ENCODE peak calls at places on chromosomes 4 and X, in six cellular contexts. P is transverse colon, J is suprapubic skin, R is upper lobe of left lung, Z is tibial nerve, S is endothelial cell of umbilical vein. Q is an unnamed sample.

GRCh38 chr4:165325732-165326512 is 1.5 kb upstream of the MSMO1 start:
- DNase-seq in Z (no peak), P (no peak), R (no peak), J (no peak), S (peak; percentile 74), Q (no peak)

GRCh38 chr4:6121276-6121850 is 79.0 kb downstream of the JAKMIP1 start:
- DNase-seq in R (no peak), S (no peak), J (no peak), Z (no peak), P (no peak), Q (no peak)

GRCh38 chr4:82865592-82865991 is 25.4 kb downstream of the SEC31A start:
- DNase-seq in S (peak; percentile 90), Z (peak; percentile 34), R (no peak), J (no peak), P (no peak), Q (peak; percentile 51)

GRCh38 chr4:7691992-7692391 is 247.7 kb downstream of the AFAP1 start:
- DNase-seq in Z (peak; percentile 27), S (no peak), J (no peak), P (no peak), R (no peak), Q (no peak)

GRCh38 chrX:40097101-40097491 is 662 bp downstream of the BCOR start:
- DNase-seq in Z (no peak), R (no peak), S (no peak), J (no peak), P (no peak), Q (no peak)

GRCh38 chr4:53376900-53377299 is 541 bp upstream of the FIP1L1 start:
- DNase-seq in Z (no peak), J (no peak), R (no peak), S (no peak), P (no peak), Q (no peak)

GRCh38 chr4:109359040-109359646 is 56.7 kb upstream of the COL25A1 start:
- DNase-seq in R (no peak), Z (no peak), P (no peak), J (no peak), S (peak; percentile 60), Q (no peak)

GRCh38 chr4:158812543-158812942 is 43.7 kb downstream of the FNIP2 start:
- DNase-seq in S (no peak), J (no peak), Z (no peak), R (no peak), P (no peak), Q (no peak)

GRCh38 chr4:63396269-63396668 is 1013.0 kb downstream of the TECRL start:
- DNase-seq in R (peak; percentile 21), Z (no peak), J (no peak), P (no peak), S (no peak), Q (no peak)

GRCh38 chrX:118976599-118977340 is 2.4 kb downstream of the LONRF3 start:
- DNase-seq in S (no peak), R (peak; percentile 91), Z (no peak), P (peak; percentile 82), J (peak; percentile 68), Q (peak; percentile 67)

DNA sequence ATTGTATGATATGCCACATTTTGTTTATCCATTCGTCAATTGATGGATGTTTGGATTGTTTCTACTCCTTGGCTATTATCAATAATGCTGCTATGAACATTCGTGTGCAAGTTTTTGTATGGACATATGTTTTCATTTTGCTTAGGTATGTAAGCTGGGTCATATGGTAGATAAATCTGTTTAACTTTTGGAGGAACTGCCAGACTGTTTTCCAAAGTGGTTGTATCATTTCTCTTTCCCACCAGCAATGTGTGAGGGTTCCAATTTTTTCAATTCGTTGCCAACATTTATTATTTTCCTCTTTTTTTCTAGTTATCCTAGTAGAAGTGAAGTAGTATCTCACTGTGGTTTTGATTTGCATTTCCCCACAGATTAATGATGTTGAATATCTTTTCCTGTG is 71.8 kb downstream of the DIAPH2 start:
- DNase-seq in R (no peak), P (no peak), Z (no peak), S (no peak), J (no peak), Q (no peak)
- TF ChIP-seq POLR2A in R (no peak), P (no peak), Z (no peak), S (no peak), J (no peak), Q (no peak)

DNA sequence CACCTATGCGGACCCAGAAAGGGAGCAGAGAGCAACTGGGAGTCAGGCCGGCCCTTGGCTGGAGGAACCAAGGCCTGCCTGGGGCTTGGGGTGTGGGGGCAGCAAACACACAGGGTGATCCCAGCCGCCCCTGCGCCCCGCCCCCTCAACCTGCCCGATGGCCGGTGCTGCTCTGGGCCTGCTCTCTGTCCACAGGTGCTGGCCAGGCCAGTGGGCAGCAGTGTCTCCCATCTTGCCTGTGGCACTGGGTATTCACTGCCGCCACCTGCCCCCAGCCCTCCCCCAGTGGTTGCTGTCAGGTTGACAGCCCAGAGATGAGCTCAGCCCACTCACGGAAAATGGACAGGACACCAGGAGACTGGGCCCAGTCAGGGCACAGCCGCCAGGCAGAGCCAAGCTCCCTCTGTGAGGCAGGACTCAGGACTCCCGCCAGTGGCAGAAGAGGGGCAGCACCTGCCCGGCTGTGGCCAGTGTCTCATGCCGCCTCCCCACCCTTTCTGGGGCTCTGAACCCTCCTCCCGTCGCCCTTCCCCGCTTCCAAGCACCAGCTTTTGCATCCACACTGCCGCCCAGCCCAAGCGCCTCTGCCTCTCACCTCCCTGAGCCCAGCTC is 4.7 kb downstream of the NKX1-1 start:
- DNase-seq in S (no peak), R (peak; percentile 73), Z (no peak), J (peak; percentile 50), P (no peak), Q (peak; percentile 5)
- H3K9me3 ChIP-seq in S (peaks cover 5% of the 10 kb centered on the region), R (no peaks in the 10 kb centered on the region), Z (no peaks in the 10 kb centered on the region), J (no peaks in the 10 kb centered on the region), P (peaks cover 3% of the 10 kb centered on the region), Q (no peaks in the 10 kb centered on the region)

DNA sequence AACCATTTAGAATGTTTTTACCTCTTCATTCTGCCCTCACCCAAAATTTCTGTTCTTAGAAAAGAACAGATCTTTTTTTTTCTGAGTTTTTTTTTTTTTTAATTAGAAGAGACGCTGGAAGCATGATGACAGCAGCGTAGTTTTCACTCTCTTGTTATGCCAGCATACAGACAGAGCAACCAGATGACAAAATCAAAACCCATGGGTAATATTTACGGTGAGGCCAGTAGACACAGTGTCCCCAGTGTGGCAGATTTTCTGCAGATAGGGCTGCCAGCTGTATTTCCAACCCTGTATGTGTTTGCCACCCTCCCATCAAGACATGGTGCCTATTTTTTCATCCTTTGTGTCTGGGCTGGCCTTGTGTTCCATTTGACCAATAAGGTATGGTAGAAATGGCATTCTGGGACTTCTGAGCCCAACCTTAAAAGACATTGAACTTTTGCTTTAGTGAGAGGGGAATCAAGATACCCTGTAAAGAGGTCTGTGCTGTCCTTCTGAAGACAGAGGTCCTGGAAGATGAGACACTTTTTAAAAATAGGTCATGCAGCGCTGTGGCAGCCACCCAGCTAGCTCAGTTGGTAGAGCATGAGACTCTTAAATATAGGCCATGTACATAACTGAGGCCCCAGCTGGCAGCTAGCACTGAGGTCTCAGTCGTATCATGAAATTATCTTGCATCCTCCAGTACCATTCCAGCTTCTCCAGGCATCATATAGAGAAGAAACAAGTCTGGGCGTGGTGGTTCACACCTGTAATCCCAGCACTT is 6.7 kb upstream of the ZNF41 start:
- DNase-seq in P (no peak), J (no peak), S (no peak), R (no peak), Z (no peak), Q (no peak)
- TF ChIP-seq POLR2A in P (no peak), J (no peak), S (no peak), R (no peak), Z (no peak), Q (no peak)

GRCh38 chr4:15781427-15782095 is 3.4 kb downstream of the CD38 start:
- DNase-seq in J (no peak), S (no peak), Z (no peak), R (no peak), P (peak; percentile 26), Q (no peak)

GRCh38 chr4:15784959-15785634 is 7.0 kb downstream of the CD38 start:
- DNase-seq in P (peak; percentile 43), J (no peak), R (no peak), Z (no peak), S (no peak), Q (no peak)

DNA sequence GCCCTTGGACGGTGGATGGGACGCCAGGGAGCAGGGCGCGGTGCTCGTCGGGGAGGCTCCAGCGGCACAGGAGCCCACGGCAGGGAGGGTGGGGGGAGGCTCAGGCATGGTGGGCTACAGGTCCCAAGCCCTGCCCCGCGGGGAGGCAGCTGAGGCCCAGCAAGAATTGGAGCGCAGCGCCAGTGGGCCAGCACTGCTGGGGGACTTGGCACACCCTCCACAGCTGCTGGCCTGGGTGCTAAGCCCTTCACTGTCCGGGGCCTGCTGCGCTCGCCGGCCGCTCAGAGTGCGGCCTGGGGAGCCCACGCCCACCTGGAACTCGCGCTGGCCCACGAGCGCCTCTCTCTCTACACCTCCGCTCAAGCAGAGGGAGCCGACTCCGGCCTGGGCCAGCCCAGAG is 8.6 kb downstream of the CD38 start:
- DNase-seq in Z (no peak), R (peak; percentile 77), P (no peak), J (no peak), S (no peak), Q (no peak)
- H3K9me3 ChIP-seq in Z (no peaks in the 10 kb centered on the region), R (no peaks in the 10 kb centered on the region), P (no peaks in the 10 kb centered on the region), J (no peaks in the 10 kb centered on the region), S (no peaks in the 10 kb centered on the region), Q (no peaks in the 10 kb centered on the region)

GRCh38 chr4:55125087-55125721 is at the start of gene KDR:
- DNase-seq in Z (no peak), S (peak; percentile 68), P (no peak), J (peak; percentile 57), R (peak; percentile 92), Q (peak; percentile 5)
- TF ChIP-seq POLR2A in Z (no peak), S (peak; percentile 98), P (no peak), J (no peak), R (peak; percentile 63), Q (peak; percentile 48)

DNA sequence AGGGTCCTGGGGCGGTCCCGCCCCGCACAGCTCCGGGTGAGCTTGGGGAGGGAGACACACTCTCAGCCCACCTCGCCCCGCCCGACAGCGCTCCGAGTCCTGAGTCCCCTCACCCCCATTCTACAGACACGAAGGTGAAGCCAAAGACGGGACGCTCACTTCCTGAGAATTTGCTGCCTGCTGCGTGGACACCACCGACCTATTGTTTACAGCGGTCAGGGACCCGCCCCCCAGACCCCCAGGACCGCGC is 796 bp upstream of the ZNF141 start:
- DNase-seq in Z (no peak), J (no peak), S (no peak), P (no peak), R (no peak), Q (no peak)
- H3K9me3 ChIP-seq in Z (no peaks in the 10 kb centered on the region), J (no peaks in the 10 kb centered on the region), S (no peaks in the 10 kb centered on the region), P (peaks cover 21% of the 10 kb centered on the region), R (peaks cover 4% of the 10 kb centered on the region), Q (no peaks in the 10 kb centered on the region)

GRCh38 chrX:66021758-66022741 is 17.8 kb downstream of the VSIG4 start:
- DNase-seq in Z (no peak), P (no peak), J (no peak), S (no peak), R (no peak), Q (no peak)
- TF ChIP-seq POLR2A in Z (no peak), P (no peak), J (no peak), S (no peak), R (no peak), Q (no peak)

Q was measured in body of pancreas.